ENCODE peak calls at places on chromosome X, in seven cellular contexts. R is progenitor cell of endocrine pancreas; F is left ventricle myocardium inferior; Z is substantia nigra; Q is stimulated activated CD4-positive, alpha-beta T cell treated with anti-CD3 and anti-CD28 coated beads, Interleukin-4, amount 100 ng/mL, for 24 hours; X is activated CD4-positive, alpha-beta T cell treated with anti-CD3 and anti-CD28 coated beads, Interleukin-2, amount 50 U/mL, for 1 hour; Y is CD4-positive, alpha-beta T cell. B is an unnamed sample.

GRCh38 chrX:141839856-141840255 is 1.7 kb downstream of the MAGEC3 start:
- DNase-seq in R (no peak), F (no peak), Z (no peak), Q (no peak), X (no peak), Y (no peak), B (no peak)

GRCh38 chrX:134782796-134783195 is 124.5 kb upstream of the PLAC1 start:
- DNase-seq in R (no peak), F (no peak), Z (no peak), Q (no peak), X (no peak), Y (no peak), B (no peak)

GRCh38 chrX:115147220-115147619 is 42.0 kb upstream of the RBMXL3 start:
- DNase-seq in R (no peak), F (no peak), Z (no peak), Q (no peak), X (no peak), Y (no peak), B (no peak)

GRCh38 chrX:23168291-23168690 is 166.4 kb upstream of the PTCHD1 start:
- DNase-seq in R (no peak), F (no peak), Z (no peak), Q (no peak), X (no peak), Y (no peak), B (no peak)

GRCh38 chrX:9341305-9342201 is 123.3 kb upstream of the TBL1X start:
- DNase-seq in R (no peak), F (peak; percentile 59), Z (no peak), Q (peak; percentile 60), X (peak; percentile 46), Y (peak; percentile 65), B (no peak)

GRCh38 chrX:132463411-132463810 is 25.4 kb downstream of the MBNL3 start:
- DNase-seq in R (no peak), F (no peak), Z (no peak), Q (peak; percentile 4), X (no peak), Y (no peak), B (no peak)

GRCh38 chrX:1205681-1206611 is 6.5 kb downstream of the CRLF2 start:
- DNase-seq in R (no peak), F (no peak), Z (no peak), Q (peak; percentile 37), X (peak; percentile 21), Y (no peak), B (no peak)

GRCh38 chrX:38205037-38205436 is 15.6 kb downstream of the SRPX start:
- DNase-seq in R (no peak), F (no peak), Z (no peak), Q (no peak), X (no peak), Y (no peak), B (no peak)

GRCh38 chrX:10769696-10770619 is 149.6 kb upstream of the MID1 start:
- DNase-seq in R (no peak), F (no peak), Z (no peak), Q (no peak), X (no peak), Y (no peak), B (no peak)

GRCh38 chrX:79133897-79134296 is 10.6 kb upstream of the GPR174 start:
- DNase-seq in R (no peak), F (no peak), Z (no peak), Q (no peak), X (no peak), Y (no peak), B (no peak)

GRCh38 chrX:148811236-148811635 is 310.8 kb downstream of the AFF2 start:
- DNase-seq in R (no peak), F (no peak), Z (no peak), Q (no peak), X (no peak), Y (no peak), B (no peak)

GRCh38 chrX:24561121-24561520 is 86.0 kb downstream of the PCYT1B start:
- DNase-seq in R (no peak), F (no peak), Z (no peak), Q (no peak), X (no peak), Y (no peak), B (no peak)

GRCh38 chrX:103356023-103356798 is at the start of gene TCEAL9:
- DNase-seq in R (peak; percentile 26), F (peak; percentile 42), Z (peak; percentile 13), Q (no peak), X (no peak), Y (no peak), B (no peak)

B was measured in caudate nucleus.